ENCODE peak calls at places on chromosome 6, in four cellular contexts. One of them, this sample, is unnamed.
A peak's percentile ranks its signal among the peaks of the same experiment; 100 is the strongest.

GRCh38 chr6:43402819-43403218 is 24.5 kb upstream of the ABCC10 start:
- DNase-seq in A549: peak; percentile 7
- DNase-seq in endothelial cell of umbilical vein: no peak
- DNase-seq in HCT116: peak; percentile 13
- DNase-seq in this sample: no peak

GRCh38 chr6:127950566-127951141 is 49.8 kb upstream of the THEMIS start:
- DNase-seq in A549: no peak
- DNase-seq in endothelial cell of umbilical vein: no peak
- DNase-seq in HCT116: no peak
- DNase-seq in this sample: peak; percentile 24

GRCh38 chr6:37048851-37049734 is 43.6 kb downstream of the FGD2 start:
- DNase-seq in A549: no peak
- DNase-seq in endothelial cell of umbilical vein: peak; percentile 39
- DNase-seq in HCT116: no peak
- DNase-seq in this sample: no peak

GRCh38 chr6:2109796-2110195 is 135.6 kb downstream of the GMDS start:
- DNase-seq in A549: no peak
- DNase-seq in endothelial cell of umbilical vein: peak; percentile 75
- DNase-seq in HCT116: no peak
- DNase-seq in this sample: no peak

GRCh38 chr6:33314515-33314942 is 651 bp upstream of the TAPBP start:
- DNase-seq in A549: peak; percentile 65
- DNase-seq in endothelial cell of umbilical vein: peak; percentile 83
- DNase-seq in HCT116: no peak
- DNase-seq in this sample: peak; percentile 71

GRCh38 chr6:36624461-36625160 is 30.4 kb downstream of the SRSF3 start:
- DNase-seq in A549: no peak
- DNase-seq in endothelial cell of umbilical vein: no peak
- DNase-seq in HCT116: no peak
- DNase-seq in this sample: no peak

GRCh38 chr6:132401120-132401940 is at the start of gene MOXD1:
- DNase-seq in A549: peak; percentile 20
- DNase-seq in endothelial cell of umbilical vein: peak; percentile 11
- DNase-seq in HCT116: no peak
- DNase-seq in this sample: no peak

GRCh38 chr6:150667977-150668716 is 68.5 kb downstream of the PLEKHG1 start:
- DNase-seq in A549: peak; percentile 6
- DNase-seq in endothelial cell of umbilical vein: peak; percentile 93
- DNase-seq in HCT116: peak; percentile 75
- DNase-seq in this sample: no peak

GRCh38 chr6:141587482-141588266 is 545.1 kb upstream of the GJE1 start:
- DNase-seq in A549: no peak
- DNase-seq in endothelial cell of umbilical vein: no peak
- DNase-seq in HCT116: no peak
- DNase-seq in this sample: no peak

GRCh38 chr6:17417817-17418216 is 24.4 kb downstream of the CAP2 start:
- DNase-seq in A549: peak; percentile 70
- DNase-seq in endothelial cell of umbilical vein: no peak
- DNase-seq in HCT116: no peak
- DNase-seq in this sample: no peak

GRCh38 chr6:33692078-33692759 is 19.3 kb downstream of the UQCC2 start:
- DNase-seq in A549: no peak
- DNase-seq in endothelial cell of umbilical vein: no peak
- DNase-seq in HCT116: no peak
- DNase-seq in this sample: no peak

GRCh38 chr6:170024940-170025339 is 265.9 kb downstream of the DLL1 start:
- DNase-seq in A549: no peak
- DNase-seq in endothelial cell of umbilical vein: no peak
- DNase-seq in HCT116: no peak
- DNase-seq in this sample: no peak

GRCh38 chr6:127146935-127147334 is 28.5 kb downstream of the RSPO3 start:
- DNase-seq in A549: no peak
- DNase-seq in endothelial cell of umbilical vein: peak; percentile 90
- DNase-seq in HCT116: no peak
- DNase-seq in this sample: peak; percentile 34

GRCh38 chr6:155762649-155763048 is 307.0 kb upstream of the NOX3 start:
- DNase-seq in A549: no peak
- DNase-seq in endothelial cell of umbilical vein: no peak
- DNase-seq in HCT116: no peak
- DNase-seq in this sample: no peak

GRCh38 chr6:109787312-109787711 is 96.2 kb downstream of the FIG4 start:
- DNase-seq in A549: no peak
- DNase-seq in endothelial cell of umbilical vein: no peak
- DNase-seq in HCT116: no peak
- DNase-seq in this sample: no peak

GRCh38 chr6:125095501-125096301 is 57.9 kb upstream of the TPD52L1 start:
- DNase-seq in A549: no peak
- DNase-seq in endothelial cell of umbilical vein: peak; percentile 58
- DNase-seq in HCT116: no peak
- DNase-seq in this sample: no peak

GRCh38 chr6:149065658-149066556 is 251.6 kb upstream of the TAB2 start:
- DNase-seq in A549: no peak
- DNase-seq in endothelial cell of umbilical vein: no peak
- DNase-seq in HCT116: no peak
- DNase-seq in this sample: peak; percentile 58

GRCh38 chr6:67000121-67000520 is 1293.1 kb upstream of the EYS start:
- DNase-seq in A549: no peak
- DNase-seq in endothelial cell of umbilical vein: no peak
- DNase-seq in HCT116: no peak
- DNase-seq in this sample: no peak

GRCh38 chr6:54191460-54191859 is 80.2 kb downstream of the MLIP start:
- DNase-seq in A549: no peak
- DNase-seq in endothelial cell of umbilical vein: peak; percentile 79
- DNase-seq in HCT116: no peak
- DNase-seq in this sample: peak; percentile 16

GRCh38 chr6:32886674-32887383 is 32.8 kb downstream of the PSMB9 start:
- DNase-seq in A549: no peak
- DNase-seq in endothelial cell of umbilical vein: peak; percentile 17
- DNase-seq in HCT116: no peak
- DNase-seq in this sample: no peak

GRCh38 chr6:33860706-33861474 is 57.1 kb upstream of the MLN start:
- DNase-seq in A549: no peak
- DNase-seq in endothelial cell of umbilical vein: peak; percentile 30
- DNase-seq in HCT116: no peak
- DNase-seq in this sample: peak; percentile 80

GRCh38 chr6:169045486-169045885 is 208.2 kb downstream of the THBS2 start:
- DNase-seq in A549: no peak
- DNase-seq in endothelial cell of umbilical vein: no peak
- DNase-seq in HCT116: no peak
- DNase-seq in this sample: no peak

GRCh38 chr6:16130932-16131387 is 2.1 kb downstream of the MYLIP start:
- DNase-seq in A549: peak; percentile 21
- DNase-seq in endothelial cell of umbilical vein: peak; percentile 88
- DNase-seq in HCT116: no peak
- DNase-seq in this sample: peak; percentile 92

GRCh38 chr6:116564296-116564695 is 7.0 kb upstream of the RWDD1 start:
- DNase-seq in A549: no peak
- DNase-seq in endothelial cell of umbilical vein: no peak
- DNase-seq in HCT116: no peak
- DNase-seq in this sample: no peak

GRCh38 chr6:117530467-117531242 is 48.2 kb downstream of the DCBLD1 start:
- DNase-seq in A549: no peak
- DNase-seq in endothelial cell of umbilical vein: no peak
- DNase-seq in HCT116: no peak
- DNase-seq in this sample: no peak

GRCh38 chr6:44257007-44257752 is at the start of gene SLC35B2:
- DNase-seq in A549: peak; percentile 48
- DNase-seq in endothelial cell of umbilical vein: peak; percentile 76
- DNase-seq in HCT116: no peak
- DNase-seq in this sample: peak; percentile 89

GRCh38 chr6:155519339-155519738 is 63.7 kb upstream of the NOX3 start:
- DNase-seq in A549: no peak
- DNase-seq in endothelial cell of umbilical vein: no peak
- DNase-seq in HCT116: no peak
- DNase-seq in this sample: no peak

GRCh38 chr6:39344821-39345280 is 22.3 kb upstream of the KCNK16 start:
- DNase-seq in A549: no peak
- DNase-seq in endothelial cell of umbilical vein: no peak
- DNase-seq in HCT116: peak; percentile 3
- DNase-seq in this sample: no peak

GRCh38 chr6:2478200-2478599 is 232.8 kb upstream of the GMDS start:
- DNase-seq in A549: no peak
- DNase-seq in endothelial cell of umbilical vein: no peak
- DNase-seq in HCT116: no peak
- DNase-seq in this sample: no peak

GRCh38 chr6:152685819-152686218 is 11.9 kb upstream of the MYCT1 start:
- DNase-seq in A549: no peak
- DNase-seq in endothelial cell of umbilical vein: no peak
- DNase-seq in HCT116: no peak
- DNase-seq in this sample: no peak

GRCh38 chr6:31750411-31751022 is 10.7 kb downstream of the MSH5 start:
- DNase-seq in A549: no peak
- DNase-seq in endothelial cell of umbilical vein: no peak
- DNase-seq in HCT116: no peak
- DNase-seq in this sample: no peak

GRCh38 chr6:170066679-170067078 is 224.2 kb downstream of the DLL1 start:
- DNase-seq in A549: no peak
- DNase-seq in endothelial cell of umbilical vein: no peak
- DNase-seq in HCT116: no peak
- DNase-seq in this sample: no peak

GRCh38 chr6:27830212-27830664 is 82.0 kb downstream of the OR2B2 start:
- DNase-seq in A549: no peak
- DNase-seq in endothelial cell of umbilical vein: peak; percentile 64
- DNase-seq in HCT116: no peak
- DNase-seq in this sample: no peak
- TF ChIP-seq MAX in A549: no peak
- TF ChIP-seq MAX in endothelial cell of umbilical vein: no peak
- TF ChIP-seq MAX in HCT116: no peak
- TF ChIP-seq MAX in this sample: no peak

DNA sequence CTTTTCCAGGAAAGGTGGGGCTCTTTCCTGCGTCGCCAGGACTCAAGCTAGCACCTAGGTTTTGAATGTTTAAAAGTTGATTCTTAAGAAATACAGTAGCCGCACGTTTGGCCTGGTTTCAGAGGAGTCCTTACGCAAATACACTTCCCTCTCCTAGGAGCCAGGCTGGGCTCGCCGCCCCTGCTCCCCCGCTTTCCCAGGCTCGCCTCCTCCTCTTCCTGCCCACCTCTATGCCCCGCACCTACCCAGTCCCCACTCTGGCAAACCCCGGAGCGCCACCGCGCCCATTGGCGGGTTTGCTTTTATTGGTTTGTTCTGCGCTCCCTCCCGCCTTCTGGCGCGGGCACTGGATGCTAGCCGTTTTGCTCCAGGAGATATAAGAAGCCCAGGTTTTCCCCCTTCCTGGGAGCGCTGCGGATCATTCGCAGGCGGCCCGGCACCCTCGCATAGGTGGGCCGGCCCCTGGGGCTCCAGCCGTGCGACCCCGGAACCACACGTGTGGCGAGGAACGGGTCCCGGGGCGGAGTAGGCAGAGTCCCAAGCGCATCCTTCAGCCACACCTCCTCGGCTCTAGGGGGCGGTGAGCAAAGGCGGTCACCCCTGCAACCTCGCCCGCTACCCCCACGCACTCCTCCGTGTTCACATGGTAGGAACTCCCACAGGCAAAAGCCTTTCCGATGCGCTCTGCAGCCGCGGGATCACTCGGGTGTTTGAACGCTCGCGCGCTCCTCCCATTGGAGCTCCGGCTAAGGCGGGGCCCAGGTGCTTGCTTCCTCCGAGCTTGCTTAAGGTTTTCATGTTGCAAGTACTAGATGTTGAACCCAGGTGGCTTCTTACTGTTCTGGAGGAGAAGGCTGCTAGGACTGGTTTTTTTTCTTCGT is 119.0 kb downstream of the RTN4IP1 start:
- DNase-seq in A549: peak; percentile 52
- DNase-seq in endothelial cell of umbilical vein: no peak
- DNase-seq in HCT116: no peak
- DNase-seq in this sample: peak; percentile 94
- TF ChIP-seq MAX in A549: no peak
- TF ChIP-seq MAX in endothelial cell of umbilical vein: no peak
- TF ChIP-seq MAX in HCT116: no peak
- TF ChIP-seq MAX in this sample: peak; percentile 72

GRCh38 chr6:112153926-112154621 is 66.7 kb downstream of the FAM229B start:
- DNase-seq in A549: peak; percentile 1
- DNase-seq in endothelial cell of umbilical vein: peak; percentile 26
- DNase-seq in HCT116: no peak
- DNase-seq in this sample: peak; percentile 40
- TF ChIP-seq MAX in A549: no peak
- TF ChIP-seq MAX in endothelial cell of umbilical vein: no peak
- TF ChIP-seq MAX in HCT116: no peak
- TF ChIP-seq MAX in this sample: no peak

GRCh38 chr6:10733863-10734262 is 11.0 kb downstream of the TMEM14C start:
- DNase-seq in A549: no peak
- DNase-seq in endothelial cell of umbilical vein: no peak
- DNase-seq in HCT116: no peak
- DNase-seq in this sample: no peak
- TF ChIP-seq MAX in A549: no peak
- TF ChIP-seq MAX in endothelial cell of umbilical vein: no peak
- TF ChIP-seq MAX in HCT116: no peak
- TF ChIP-seq MAX in this sample: no peak

GRCh38 chr6:113301651-113302050 is 555.5 kb upstream of the MARCKS start:
- DNase-seq in A549: no peak
- DNase-seq in endothelial cell of umbilical vein: no peak
- DNase-seq in HCT116: no peak
- DNase-seq in this sample: no peak

DNA sequence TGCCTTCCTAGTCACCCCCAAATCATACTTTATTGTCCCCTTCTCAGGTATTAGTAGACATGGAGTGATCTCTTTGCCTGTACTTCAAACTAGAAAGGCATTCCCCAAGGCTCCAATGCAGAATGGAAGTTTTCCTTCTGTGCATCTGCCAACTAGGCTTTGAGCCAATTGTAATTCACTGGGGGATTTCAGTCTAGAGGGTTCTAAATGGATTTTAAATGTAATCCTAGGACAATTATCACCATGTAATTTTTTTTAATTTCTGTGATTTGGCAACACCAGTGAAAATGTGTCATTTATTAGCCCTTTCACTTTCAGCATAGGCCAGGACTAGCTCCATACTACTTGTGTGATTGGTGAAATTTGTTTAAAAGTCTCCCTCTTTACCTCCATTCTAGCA is 557.6 kb upstream of the MARCKS start:
- DNase-seq in A549: no peak
- DNase-seq in endothelial cell of umbilical vein: no peak
- DNase-seq in HCT116: no peak
- DNase-seq in this sample: no peak
- TF ChIP-seq MAX in A549: no peak
- TF ChIP-seq MAX in endothelial cell of umbilical vein: no peak
- TF ChIP-seq MAX in HCT116: no peak
- TF ChIP-seq MAX in this sample: no peak